ENCODE peak calls at places on chromosomes 11 and 22, in nine cellular contexts. S is NCI-H2029 treated with DMSO at 0.1 percent for 48 hours; T is stimulated activated CD4-positive, alpha-beta T cell treated with anti-CD3 and anti-CD28 coated beads, Interleukin-1b, Interleukin-23, amount 100 ng/mL, for 1 hour; X is astrocyte of the spinal cord; Z is psoas muscle; J is HEK293T; D is activated CD4-positive, alpha-beta T cell treated with anti-CD3 and anti-CD28 coated beads, Interleukin-2, amount 10 ng/mL, durations not matched to agents 7 days and 5 days; C is activated T-cell treated with anti-CD3 and anti-CD28 coated beads, Interleukin-2, amount 50 U/mL, for 72 hours; F is stimulated activated CD8-positive, alpha-beta memory T cell treated with anti-CD3 and anti-CD28 coated beads, Interleukin-4, amount 100 ng/mL, for 1 hour. K is an unnamed sample.
A peak's percentile ranks its signal among the peaks of the same experiment; 100 is the strongest.

GRCh38 chr11:71183878-71184277 is 68.5 kb downstream of the SHANK2 start:
- DNase-seq in X (no peak), T (no peak), D (no peak), F (no peak), C (no peak), Z (no peak), J (no peak), S (no peak), K (no peak)

GRCh38 chr11:100876826-100877545 is 189.9 kb downstream of the ARHGAP42 start:
- DNase-seq in S (no peak), T (no peak), J (peak; percentile 46), C (no peak), X (peak; percentile 99), Z (no peak), F (no peak), D (no peak), K (no peak)

GRCh38 chr11:35752115-35752514 is 89.5 kb downstream of the TRIM44 start:
- DNase-seq in J (no peak), F (no peak), C (no peak), X (no peak), D (no peak), Z (no peak), T (no peak), S (no peak), K (no peak)

GRCh38 chr11:86741489-86742435 is 58.6 kb upstream of the PRSS23 start:
- DNase-seq in Z (no peak), C (no peak), F (no peak), D (no peak), S (no peak), T (no peak), X (peak; percentile 92), J (no peak), K (no peak)

GRCh38 chr11:11975201-11976092 is 33.0 kb downstream of the DKK3 start:
- DNase-seq in Z (peak; percentile 47), X (no peak), D (no peak), J (no peak), C (no peak), F (no peak), S (no peak), T (no peak), K (no peak)

GRCh38 chr22:44049369-44050231 is 25.5 kb downstream of the PARVB start:
- DNase-seq in T (no peak), Z (no peak), C (no peak), F (no peak), X (no peak), D (no peak), S (no peak), J (no peak), K (no peak)

GRCh38 chr11:81907996-81908395 is 825.7 kb downstream of the FAM181B start:
- DNase-seq in S (no peak), C (no peak), J (no peak), X (peak; percentile 37), T (no peak), Z (no peak), F (no peak), D (no peak), K (no peak)

GRCh38 chr22:24938741-24939341 is 7.7 kb downstream of the LHFPL7 start:
- DNase-seq in Z (no peak), X (peak; percentile 32), D (peak; percentile 61), J (peak; percentile 82), C (peak; percentile 41), S (peak; percentile 33), F (no peak), T (no peak), K (peak; percentile 34)

GRCh38 chr11:121249039-121249663 is 43.4 kb upstream of the SC5D start:
- DNase-seq in D (no peak), C (no peak), X (peak; percentile 73), T (no peak), F (no peak), Z (no peak), S (peak; percentile 29), J (peak; percentile 52), K (peak; percentile 43)

GRCh38 chr22:47810505-47811500 is 1048.4 kb downstream of the TBC1D22A start:
- DNase-seq in X (no peak), Z (no peak), F (no peak), C (no peak), J (no peak), S (no peak), T (no peak), D (no peak), K (no peak)